ENCODE peak calls at places on chromosomes 1 and 21, in six cellular contexts. D is uterus, O is AG04450, U is heart left ventricle, N is Peyer's patch, Q is A549. P is an unnamed sample. For H3K9me3, the result is how much of the 10 kb centered on the place peaks cover.

GRCh38 chr1:33050221-33051076 is 13.8 kb upstream of the AK2 start:
- DNase-seq in D (no peak), O (peak), U (no peak), N (peak), Q (peak), P (no peak)

GRCh38 chr1:201358596-201358995 is 18.9 kb downstream of the TNNT2 start:
- DNase-seq in D (no peak), O (no peak), U (no peak), N (no peak), Q (no peak), P (peak)

GRCh38 chr1:48693180-48693579 is 83.5 kb downstream of the BEND5 start:
- DNase-seq in D (no peak), O (no peak), U (no peak), N (no peak), Q (no peak), P (no peak)

GRCh38 chr1:16183157-16183556 is 27.3 kb upstream of the EPHA2 start:
- DNase-seq in D (peak), O (no peak), U (no peak), N (peak), Q (peak), P (no peak)

GRCh38 chr1:99279525-99279924 is 15.2 kb downstream of the PLPPR4 start:
- DNase-seq in D (no peak), O (no peak), U (no peak), N (no peak), Q (no peak), P (no peak)

GRCh38 chr1:66831529-66832239 is 30.6 kb upstream of the INSL5 start:
- DNase-seq in D (no peak), O (no peak), U (no peak), N (no peak), Q (no peak), P (no peak)

GRCh38 chr1:164754088-164754600 is 195.2 kb downstream of the PBX1 start:
- DNase-seq in D (peak), O (no peak), U (peak), N (no peak), Q (no peak), P (no peak)

GRCh38 chr1:227317541-227318002 is 720 bp downstream of the CDC42BPA start:
- DNase-seq in D (peak), O (no peak), U (peak), N (no peak), Q (peak), P (peak)

GRCh38 chr1:62720946-62721554 is 32.9 kb upstream of the DOCK7 start:
- DNase-seq in D (no peak), O (no peak), U (no peak), N (no peak), Q (no peak), P (no peak)

GRCh38 chr1:181483561-181484291 is 409 bp downstream of the CACNA1E start:
- DNase-seq in D (no peak), O (no peak), U (no peak), N (no peak), Q (no peak), P (no peak)

GRCh38 chr1:71908313-71908712 is 374.0 kb downstream of the NEGR1 start:
- DNase-seq in D (no peak), O (peak), U (no peak), N (no peak), Q (no peak), P (no peak)

GRCh38 chr1:173749137-173749536 is 34.4 kb downstream of the KLHL20 start:
- DNase-seq in D (no peak), O (no peak), U (no peak), N (no peak), Q (peak), P (no peak)

GRCh38 chr1:47409311-47410085 is 6.6 kb upstream of the FOXE3 start:
- DNase-seq in D (no peak), O (peak), U (no peak), N (no peak), Q (no peak), P (no peak)

GRCh38 chr1:178262101-178262500 is 168.2 kb downstream of the RASAL2 start:
- DNase-seq in D (no peak), O (peak), U (no peak), N (no peak), Q (peak), P (no peak)

GRCh38 chr21:40070871-40071270 is 203.6 kb downstream of the PCP4 start:
- DNase-seq in D (no peak), O (no peak), U (no peak), N (no peak), Q (no peak), P (no peak)

GRCh38 chr1:180236698-180237509 is 6.8 kb downstream of the LHX4 start:
- DNase-seq in D (no peak), O (no peak), U (no peak), N (no peak), Q (no peak), P (no peak)

GRCh38 chr1:209497729-209498128 is 85.8 kb upstream of the CAMK1G start:
- DNase-seq in D (no peak), O (no peak), U (no peak), N (no peak), Q (no peak), P (no peak)

GRCh38 chr1:9589144-9589718 is 520 bp downstream of the TMEM201 start:
- DNase-seq in D (no peak), O (no peak), U (no peak), N (peak), Q (no peak), P (no peak)

GRCh38 chr1:184622136-184622823 is 132.4 kb downstream of the EDEM3 start:
- DNase-seq in D (peak), O (peak), U (peak), N (peak), Q (peak), P (peak)

GRCh38 chr1:6491480-6491962 is at the start of gene PLEKHG5:
- DNase-seq in D (no peak), O (no peak), U (no peak), N (no peak), Q (peak), P (no peak)

GRCh38 chr1:181122227-181122626 is 33.7 kb downstream of the IER5 start:
- DNase-seq in D (no peak), O (no peak), U (no peak), N (no peak), Q (no peak), P (no peak)

GRCh38 chr1:218585565-218586184 is 240.5 kb downstream of the TGFB2 start:
- DNase-seq in D (no peak), O (peak), U (peak), N (no peak), Q (peak), P (no peak)

GRCh38 chr1:244751271-244751895 is 84.1 kb upstream of the COX20 start:
- DNase-seq in D (no peak), O (no peak), U (no peak), N (no peak), Q (no peak), P (no peak)

GRCh38 chr1:163095223-163095622 is 26.1 kb downstream of the RGS4 start:
- DNase-seq in D (no peak), O (no peak), U (no peak), N (no peak), Q (no peak), P (no peak)

GRCh38 chr1:39183503-39184353 is 20.8 kb upstream of the MACF1 start:
- DNase-seq in D (peak), O (no peak), U (peak), N (peak), Q (peak), P (no peak)

GRCh38 chr1:228150021-228150457 is 309 bp downstream of the GJC2 start:
- DNase-seq in D (no peak), O (no peak), U (no peak), N (no peak), Q (no peak), P (no peak)

GRCh38 chr1:41426201-41426890 is 58.1 kb downstream of the EDN2 start:
- DNase-seq in D (no peak), O (no peak), U (no peak), N (no peak), Q (no peak), P (no peak)

GRCh38 chr1:33819290-33819912 is 44.5 kb upstream of the HMGB4 start:
- DNase-seq in D (no peak), O (no peak), U (no peak), N (no peak), Q (no peak), P (no peak)

GRCh38 chr1:54952950-54953718 is 27.3 kb upstream of the TMEM61 start:
- DNase-seq in D (no peak), O (no peak), U (no peak), N (no peak), Q (peak), P (no peak)

GRCh38 chr1:152514715-152515453 is 602 bp downstream of the CRCT1 start:
- DNase-seq in D (no peak), O (no peak), U (no peak), N (no peak), Q (no peak), P (no peak)

GRCh38 chr1:152506899-152507498 is 3.6 kb upstream of the LCE5A start:
- DNase-seq in D (no peak), O (no peak), U (no peak), N (no peak), Q (peak), P (no peak)

GRCh38 chr1:152511596-152511995 is 993 bp downstream of the LCE5A start:
- DNase-seq in D (no peak), O (no peak), U (no peak), N (no peak), Q (no peak), P (no peak)

GRCh38 chr1:152513081-152513480 is 1.2 kb upstream of the CRCT1 start:
- DNase-seq in D (no peak), O (no peak), U (no peak), N (no peak), Q (no peak), P (no peak)

GRCh38 chr1:152510503-152510902 is at the start of gene LCE5A:
- DNase-seq in D (no peak), O (no peak), U (no peak), N (no peak), Q (no peak), P (no peak)
- H3K9me3 ChIP-seq in D (under half), O (under half), U (under half), N (under half), Q (under half), P (under half)

GRCh38 chr1:247156787-247157232 is 15.0 kb downstream of the ZNF124 start:
- DNase-seq in D (no peak), O (no peak), U (no peak), N (no peak), Q (peak), P (no peak)
- H3K9me3 ChIP-seq in D (under half), O (under half), U (under half), N (under half), Q (half or more), P (half or more)

DNA sequence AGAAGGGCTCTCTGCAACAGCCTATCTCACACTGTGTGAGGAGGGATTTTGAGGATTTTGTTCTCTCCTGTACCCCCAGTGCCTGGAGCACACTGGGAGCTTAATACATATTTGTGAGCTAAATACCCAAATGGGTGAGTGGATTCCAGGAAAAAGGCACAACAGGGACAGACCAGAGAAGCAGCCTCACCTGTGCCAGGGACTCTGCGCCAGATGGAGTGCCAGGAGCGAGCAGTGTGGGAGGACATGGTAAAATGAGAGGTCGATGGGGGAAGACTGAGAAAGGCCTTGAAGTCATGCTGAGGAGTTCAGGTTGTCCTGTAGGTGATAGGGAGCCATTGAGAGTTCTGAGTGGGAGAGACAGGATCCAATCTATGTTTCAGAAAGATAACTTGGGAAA is 11.0 kb upstream of the KCNA2 start:
- DNase-seq in D (no peak), O (no peak), U (no peak), N (no peak), Q (no peak), P (no peak)
- H3K9me3 ChIP-seq in D (under half), O (under half), U (under half), N (under half), Q (under half), P (under half)

GRCh38 chr1:4756851-4757580 is 102.6 kb downstream of the AJAP1 start:
- DNase-seq in D (no peak), O (no peak), U (no peak), N (no peak), Q (no peak), P (no peak)

GRCh38 chr1:4759671-4760070 is 105.3 kb downstream of the AJAP1 start:
- DNase-seq in D (no peak), O (no peak), U (no peak), N (no peak), Q (no peak), P (no peak)

GRCh38 chr1:4760088-4760487 is 105.7 kb downstream of the AJAP1 start:
- DNase-seq in D (no peak), O (no peak), U (no peak), N (no peak), Q (no peak), P (no peak)

GRCh38 chr1:4761324-4761723 is 106.9 kb downstream of the AJAP1 start:
- DNase-seq in D (no peak), O (no peak), U (no peak), N (no peak), Q (no peak), P (no peak)

GRCh38 chr1:4762146-4762545 is 107.7 kb downstream of the AJAP1 start:
- DNase-seq in D (no peak), O (no peak), U (no peak), N (no peak), Q (no peak), P (no peak)
- H3K9me3 ChIP-seq in D (under half), O (half or more), U (under half), N (under half), Q (under half), P (under half)

DNA sequence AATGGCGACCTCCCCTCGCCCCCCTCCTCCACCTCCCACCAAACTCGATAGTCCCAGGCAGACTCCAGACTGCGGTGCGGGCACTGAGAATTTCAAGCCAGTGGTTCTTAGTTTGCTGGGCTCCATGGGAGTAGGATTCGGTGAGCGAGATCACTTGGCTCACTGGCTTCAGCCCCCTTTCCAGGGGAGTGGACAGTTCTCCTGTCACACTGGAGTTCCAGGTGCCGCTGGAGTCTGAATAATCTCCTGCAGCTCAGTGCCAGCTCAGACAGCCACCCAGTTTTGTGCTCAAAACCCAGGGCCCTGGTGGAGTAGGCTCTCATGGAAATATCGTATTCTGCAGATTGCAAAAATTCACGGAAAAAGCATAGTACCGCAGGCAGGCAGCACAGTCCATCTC is 7.6 kb downstream of the OR2M7 start:
- DNase-seq in D (no peak), O (no peak), U (no peak), N (no peak), Q (no peak), P (no peak)
- H3K9me3 ChIP-seq in D (under half), O (under half), U (under half), N (under half), Q (under half), P (under half)

GRCh38 chr1:167317463-167317862 is 96.8 kb downstream of the POU2F1 start:
- DNase-seq in D (no peak), O (no peak), U (no peak), N (no peak), Q (no peak), P (no peak)

GRCh38 chr1:167325151-167325550 is 104.5 kb downstream of the POU2F1 start:
- DNase-seq in D (no peak), O (no peak), U (no peak), N (no peak), Q (no peak), P (no peak)

GRCh38 chr1:167328306-167328705 is 107.6 kb downstream of the POU2F1 start:
- DNase-seq in D (no peak), O (no peak), U (no peak), N (no peak), Q (no peak), P (no peak)

GRCh38 chr1:167322483-167322882 is 101.8 kb downstream of the POU2F1 start:
- DNase-seq in D (no peak), O (no peak), U (no peak), N (no peak), Q (no peak), P (no peak)
- H3K9me3 ChIP-seq in D (under half), O (under half), U (under half), N (under half), Q (under half), P (half or more)

P was measured in left ventricle myocardium inferior.